ENCODE peak calls at places on chromosomes 13 and 19, in six cellular contexts. One of them, this sample, is unnamed.
A peak's percentile ranks its signal among the peaks of the same experiment; 100 is the strongest.

GRCh38 chr13:24906268-24906667 is 142.3 kb downstream of the RNF17 start:
- DNase-seq in mucosa of gallbladder: no peak
- DNase-seq in HTR-8/SVneo: no peak
- DNase-seq in MV-4-11: peak; percentile 35
- DNase-seq in left ventricle myocardium inferior: no peak
- DNase-seq in NCI-H2029: no peak
- DNase-seq in this sample: no peak

GRCh38 chr19:15244808-15245207 is 12.6 kb upstream of the EPHX3 start:
- DNase-seq in mucosa of gallbladder: no peak
- DNase-seq in NCI-H2029: no peak
- DNase-seq in left ventricle myocardium inferior: no peak
- DNase-seq in HTR-8/SVneo: no peak
- DNase-seq in MV-4-11: no peak
- DNase-seq in this sample: no peak

GRCh38 chr13:72565893-72566292 is 161.5 kb downstream of the MZT1 start:
- DNase-seq in left ventricle myocardium inferior: no peak
- DNase-seq in mucosa of gallbladder: no peak
- DNase-seq in HTR-8/SVneo: peak; percentile 5
- DNase-seq in MV-4-11: no peak
- DNase-seq in NCI-H2029: no peak
- DNase-seq in this sample: no peak

GRCh38 chr19:37953576-37954303 is 46.7 kb downstream of the SIPA1L3 start:
- DNase-seq in NCI-H2029: no peak
- DNase-seq in MV-4-11: no peak
- DNase-seq in left ventricle myocardium inferior: no peak
- DNase-seq in HTR-8/SVneo: no peak
- DNase-seq in mucosa of gallbladder: no peak
- DNase-seq in this sample: no peak

GRCh38 chr19:18895828-18896341 is at the start of gene CERS1:
- DNase-seq in MV-4-11: no peak
- DNase-seq in mucosa of gallbladder: no peak
- DNase-seq in left ventricle myocardium inferior: no peak
- DNase-seq in NCI-H2029: no peak
- DNase-seq in HTR-8/SVneo: peak; percentile 59
- DNase-seq in this sample: no peak

GRCh38 chr19:13557756-13558398 is 51.6 kb upstream of the CACNA1A start:
- DNase-seq in NCI-H2029: peak; percentile 40
- DNase-seq in HTR-8/SVneo: no peak
- DNase-seq in MV-4-11: no peak
- DNase-seq in mucosa of gallbladder: no peak
- DNase-seq in left ventricle myocardium inferior: no peak
- DNase-seq in this sample: no peak

GRCh38 chr19:33241530-33242101 is 16.0 kb upstream of the SLC7A10 start:
- DNase-seq in NCI-H2029: no peak
- DNase-seq in left ventricle myocardium inferior: no peak
- DNase-seq in mucosa of gallbladder: no peak
- DNase-seq in MV-4-11: peak; percentile 28
- DNase-seq in HTR-8/SVneo: no peak
- DNase-seq in this sample: no peak

GRCh38 chr19:49442354-49442753 is 1.0 kb upstream of the SLC17A7 start:
- DNase-seq in left ventricle myocardium inferior: peak; percentile 45
- DNase-seq in HTR-8/SVneo: no peak
- DNase-seq in mucosa of gallbladder: no peak
- DNase-seq in MV-4-11: no peak
- DNase-seq in NCI-H2029: no peak
- DNase-seq in this sample: peak; percentile 81

GRCh38 chr19:40217921-40218890 is at the start of gene TTC9B:
- DNase-seq in NCI-H2029: no peak
- DNase-seq in MV-4-11: no peak
- DNase-seq in HTR-8/SVneo: no peak
- DNase-seq in left ventricle myocardium inferior: no peak
- DNase-seq in mucosa of gallbladder: no peak
- DNase-seq in this sample: no peak

GRCh38 chr19:14517840-14518505 is at the start of gene DNAJB1:
- DNase-seq in NCI-H2029: peak; percentile 43
- DNase-seq in HTR-8/SVneo: peak; percentile 86
- DNase-seq in left ventricle myocardium inferior: peak; percentile 86
- DNase-seq in mucosa of gallbladder: peak; percentile 85
- DNase-seq in MV-4-11: peak; percentile 69
- DNase-seq in this sample: peak; percentile 91

GRCh38 chr19:6769006-6769637 is 1.9 kb upstream of the SH2D3A start:
- DNase-seq in MV-4-11: peak; percentile 13
- DNase-seq in left ventricle myocardium inferior: no peak
- DNase-seq in NCI-H2029: no peak
- DNase-seq in HTR-8/SVneo: no peak
- DNase-seq in mucosa of gallbladder: no peak
- DNase-seq in this sample: no peak

GRCh38 chr19:51786651-51787494 is 8.1 kb upstream of the FPR3 start:
- DNase-seq in left ventricle myocardium inferior: no peak
- DNase-seq in HTR-8/SVneo: no peak
- DNase-seq in MV-4-11: peak; percentile 84
- DNase-seq in mucosa of gallbladder: no peak
- DNase-seq in NCI-H2029: no peak
- DNase-seq in this sample: no peak

GRCh38 chr13:41178040-41178439 is 16.3 kb downstream of the KBTBD7 start:
- DNase-seq in HTR-8/SVneo: no peak
- DNase-seq in mucosa of gallbladder: no peak
- DNase-seq in left ventricle myocardium inferior: no peak
- DNase-seq in NCI-H2029: no peak
- DNase-seq in MV-4-11: peak; percentile 22
- DNase-seq in this sample: no peak

GRCh38 chr13:98570929-98571372 is 6.0 kb downstream of the STK24 start:
- DNase-seq in NCI-H2029: peak; percentile 9
- DNase-seq in HTR-8/SVneo: no peak
- DNase-seq in MV-4-11: peak; percentile 74
- DNase-seq in left ventricle myocardium inferior: no peak
- DNase-seq in mucosa of gallbladder: no peak
- DNase-seq in this sample: no peak

GRCh38 chr13:28563609-28564008 is 68.7 kb upstream of the FLT1 start:
- DNase-seq in left ventricle myocardium inferior: no peak
- DNase-seq in MV-4-11: peak; percentile 22
- DNase-seq in NCI-H2029: no peak
- DNase-seq in HTR-8/SVneo: no peak
- DNase-seq in mucosa of gallbladder: no peak
- DNase-seq in this sample: no peak

GRCh38 chr13:38662362-38662761 is 24.5 kb upstream of the FREM2 start:
- DNase-seq in NCI-H2029: no peak
- DNase-seq in mucosa of gallbladder: no peak
- DNase-seq in left ventricle myocardium inferior: no peak
- DNase-seq in HTR-8/SVneo: no peak
- DNase-seq in MV-4-11: no peak
- DNase-seq in this sample: no peak

GRCh38 chr13:65600702-65601101 is 1629.4 kb downstream of the PCDH9 start:
- DNase-seq in NCI-H2029: no peak
- DNase-seq in left ventricle myocardium inferior: no peak
- DNase-seq in MV-4-11: no peak
- DNase-seq in HTR-8/SVneo: peak; percentile 21
- DNase-seq in mucosa of gallbladder: no peak
- DNase-seq in this sample: no peak